ENCODE peak calls at places on chromosomes 7 and 10, in six cellular contexts. D, I, A, K, X and Q are unnamed samples.

GRCh38 chr10:127041561-127041960 is 136.3 kb downstream of the DOCK1 start:
- DNase-seq in I (peak), D (no peak), A (no peak), X (no peak), K (no peak), Q (peak)

GRCh38 chr10:69097729-69098128 is 9.8 kb downstream of the SRGN start:
- DNase-seq in K (no peak), I (no peak), X (no peak), D (no peak), A (no peak), Q (no peak)

GRCh38 chr7:124056234-124056633 is 23.4 kb upstream of the TMEM229A start:
- DNase-seq in X (no peak), A (no peak), D (no peak), I (no peak), K (no peak), Q (no peak)

GRCh38 chr10:133242611-133243356 is 5.1 kb downstream of the VENTX start:
- DNase-seq in X (no peak), D (no peak), A (no peak), K (no peak), I (no peak), Q (no peak)

GRCh38 chr7:85160223-85160622 is 26.6 kb downstream of the SEMA3D start:
- DNase-seq in I (no peak), K (no peak), A (no peak), D (no peak), X (no peak), Q (no peak)

GRCh38 chr10:77186936-77187335 is 450.7 kb downstream of the KCNMA1 start:
- DNase-seq in I (no peak), K (no peak), X (no peak), D (no peak), A (no peak), Q (no peak)

GRCh38 chr10:120131183-120131582 is 238.7 kb downstream of the SEC23IP start:
- DNase-seq in I (no peak), K (no peak), A (no peak), X (no peak), D (no peak), Q (peak)

GRCh38 chr10:96014473-96015102 is 28.8 kb upstream of the CCNJ start:
- DNase-seq in X (no peak), A (no peak), I (no peak), K (no peak), D (no peak), Q (no peak)

GRCh38 chr7:149837620-149838223 is 453 bp upstream of the ZNF862 start:
- DNase-seq in X (no peak), D (no peak), A (no peak), K (no peak), I (no peak), Q (no peak)

GRCh38 chr10:100347568-100348195 is 649 bp downstream of the SCD start:
- DNase-seq in A (no peak), I (no peak), X (no peak), K (no peak), D (no peak), Q (no peak)

GRCh38 chr7:13946181-13946580 is 43.3 kb downstream of the ETV1 start:
- DNase-seq in I (no peak), X (no peak), K (no peak), A (no peak), D (no peak), Q (no peak)

GRCh38 chr7:100126931-100127865 is at the start of gene MBLAC1:
- DNase-seq in K (peak), D (peak), I (peak), A (peak), X (peak), Q (peak)

GRCh38 chr10:117718970-117719369 is 176.4 kb downstream of the EMX2 start:
- DNase-seq in D (no peak), A (no peak), I (no peak), X (no peak), K (no peak), Q (no peak)

GRCh38 chr10:46543379-46544014 is 13.0 kb downstream of the GPRIN2 start:
- DNase-seq in X (peak), D (no peak), A (no peak), K (peak), I (no peak), Q (peak)

GRCh38 chr7:88546808-88547207 is 212.7 kb upstream of the ZNF804B start:
- DNase-seq in X (no peak), A (no peak), I (peak), K (no peak), D (peak), Q (peak)

GRCh38 chr7:100190059-100190711 is 12.5 kb downstream of the STAG3 start:
- DNase-seq in D (no peak), X (no peak), I (peak), K (no peak), A (no peak), Q (no peak)

DNA sequence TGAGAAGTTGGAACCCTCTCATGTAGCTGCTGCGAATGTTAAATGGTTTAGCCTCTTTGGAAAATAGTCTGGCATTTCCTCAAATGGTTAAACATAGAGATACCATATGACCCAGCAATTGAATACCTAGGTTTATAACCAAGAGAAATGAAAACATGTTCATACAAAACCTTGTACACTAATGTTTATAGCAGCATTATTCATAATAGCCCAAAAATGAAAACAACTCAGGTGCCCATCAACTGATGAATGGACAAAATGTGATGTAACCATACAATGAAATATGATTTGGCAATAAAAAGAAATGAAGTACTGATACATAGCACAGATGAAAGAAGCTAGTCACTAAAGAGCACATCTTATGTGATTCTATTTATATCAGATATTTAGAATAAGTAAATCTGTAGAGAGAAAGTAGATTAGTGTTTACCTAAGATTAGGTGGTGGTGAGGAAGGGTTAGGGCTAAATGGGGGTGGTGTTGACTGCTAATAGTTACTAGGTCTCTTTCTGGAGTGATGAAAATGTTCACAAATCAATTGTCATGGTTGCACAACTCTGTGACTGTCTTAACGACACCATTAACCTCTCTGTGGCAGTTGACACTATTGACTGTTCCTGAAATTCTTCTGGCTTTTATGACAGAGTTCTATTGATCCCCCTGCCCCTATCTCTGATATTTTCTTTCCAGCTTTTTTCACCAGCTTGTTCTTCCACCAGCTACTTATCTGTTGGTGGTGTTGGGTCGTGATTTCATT is 35.2 kb downstream of the VCL start:
- DNase-seq in D (no peak), A (no peak), K (no peak), X (no peak), I (no peak), Q (no peak)
- TF ChIP-seq POLR2A in D (no peak), A (no peak), K (no peak), X (no peak), I (no peak), Q (no peak)

GRCh38 chr7:40546616-40547501 is 412.1 kb downstream of the SUGCT start:
- DNase-seq in K (no peak), A (no peak), D (no peak), X (no peak), I (no peak), Q (no peak)

GRCh38 chr7:40551685-40552576 is 417.1 kb downstream of the SUGCT start:
- DNase-seq in I (no peak), X (no peak), D (no peak), K (no peak), A (no peak), Q (no peak)
- H3K4me3 ChIP-seq in I (no peak), X (no peak), D (no peak), K (no peak), A (no peak), Q (no peak)

GRCh38 chr7:116515584-116515983 is 9.3 kb upstream of the CAV1 start:
- DNase-seq in D (no peak), K (no peak), X (no peak), A (no peak), I (no peak), Q (no peak)

GRCh38 chr7:116512524-116513188 is 12.2 kb upstream of the CAV1 start:
- DNase-seq in K (no peak), I (no peak), A (no peak), D (no peak), X (no peak), Q (no peak)

GRCh38 chr7:116509982-116510579 is 10.5 kb downstream of the CAV2 start:
- DNase-seq in X (no peak), A (no peak), D (no peak), I (no peak), K (no peak), Q (no peak)

GRCh38 chr7:116510795-116511194 is 11.3 kb downstream of the CAV2 start:
- DNase-seq in A (no peak), I (no peak), D (no peak), X (no peak), K (no peak), Q (no peak)

DNA sequence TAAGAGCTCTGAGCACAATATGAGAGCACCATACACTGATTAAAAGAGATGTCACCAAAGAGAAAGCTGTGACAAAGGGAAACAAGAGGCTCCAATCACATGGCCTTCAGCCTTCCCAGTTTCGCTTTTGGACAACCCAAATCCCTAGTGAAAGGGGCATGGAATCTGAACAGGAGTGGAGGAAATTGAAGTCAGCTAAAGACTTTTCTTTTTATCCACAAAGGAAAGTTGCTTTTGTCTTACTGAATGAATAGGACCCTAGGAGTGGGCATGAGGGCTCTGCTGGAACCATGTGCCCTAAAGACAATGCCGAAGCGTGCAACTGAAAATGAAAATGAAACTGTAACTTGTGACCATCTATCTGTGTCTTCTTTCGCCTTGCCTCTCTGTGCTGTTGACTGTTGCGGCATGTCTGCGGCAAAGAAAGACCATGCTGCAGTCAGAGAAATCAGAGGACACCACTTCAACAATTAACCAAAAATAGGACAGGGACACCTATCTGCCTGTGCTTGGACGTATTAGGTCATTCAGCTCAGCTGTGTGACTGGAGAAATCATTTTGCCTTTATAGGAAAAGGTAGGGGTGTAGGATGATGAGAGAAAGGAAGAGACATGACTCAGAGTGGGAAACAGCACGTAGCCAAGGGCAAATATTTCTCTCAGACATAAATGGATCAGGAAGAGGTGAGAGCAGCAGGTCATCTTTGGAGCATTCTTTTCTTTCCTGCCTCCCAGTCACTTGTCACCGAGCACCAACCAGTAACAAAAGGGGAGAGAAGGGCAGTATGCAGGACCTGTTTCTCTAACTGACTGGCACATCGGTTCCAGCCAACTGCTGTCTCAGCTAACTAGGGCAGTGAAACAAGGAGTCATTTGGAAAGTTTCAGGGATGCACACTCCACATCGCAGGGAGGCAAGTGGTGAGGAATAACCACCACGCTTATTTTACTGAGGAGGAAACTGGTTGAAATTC is 12.3 kb downstream of the CAV2 start:
- DNase-seq in I (peak), A (peak), X (no peak), K (no peak), D (no peak), Q (no peak)
- TF ChIP-seq POLR2A in I (no peak), A (no peak), X (no peak), K (no peak), D (no peak), Q (no peak)

DNA sequence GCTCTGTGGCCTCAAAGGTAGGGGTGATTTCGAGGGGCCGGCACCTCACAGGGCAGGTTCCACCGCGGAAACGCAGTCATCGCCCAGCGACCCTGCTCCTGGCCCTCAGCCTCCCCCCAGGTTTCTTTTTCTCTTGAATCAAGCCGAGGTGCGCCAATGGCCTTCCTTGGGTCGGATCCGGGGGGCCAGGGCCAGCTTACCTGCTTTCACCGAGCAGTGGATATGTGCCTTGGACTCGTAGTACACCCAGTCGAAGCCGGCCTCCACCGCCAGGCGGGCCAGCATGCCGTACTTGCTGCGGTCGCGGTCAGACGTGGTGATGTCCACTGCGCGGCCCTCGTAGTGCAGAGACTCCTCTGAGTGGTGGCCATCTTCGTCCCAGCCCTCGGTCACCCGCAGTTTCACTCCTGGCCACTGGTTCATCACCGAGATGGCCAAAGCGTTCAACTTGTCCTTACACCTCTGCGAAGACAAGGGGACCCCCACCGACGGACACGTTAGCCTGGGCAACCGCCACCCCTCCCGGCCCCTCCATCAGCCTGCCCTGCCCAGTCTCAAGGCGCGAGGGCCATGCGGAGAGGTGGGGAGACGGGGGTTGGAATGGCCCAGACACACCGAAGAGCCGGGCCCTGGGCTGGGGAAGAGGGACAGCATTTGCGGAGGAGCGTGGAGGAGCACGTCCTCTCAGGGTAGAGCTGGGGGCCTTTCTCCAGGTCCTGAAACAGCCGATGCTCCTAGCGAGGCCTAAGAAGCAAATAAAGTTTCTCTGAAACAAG is 6.0 kb downstream of the SHH start:
- DNase-seq in K (no peak), I (no peak), A (no peak), D (no peak), X (no peak), Q (peak)
- H3K4me3 ChIP-seq in K (no peak), I (no peak), A (peak), D (no peak), X (no peak), Q (peak)

GRCh38 chr7:55018361-55019328 is at the start of gene EGFR:
- DNase-seq in D (peak), X (peak), I (peak), K (peak), A (peak), Q (peak)

GRCh38 chr7:55021053-55021452 is 2.2 kb downstream of the EGFR start:
- DNase-seq in X (no peak), I (no peak), D (no peak), K (no peak), A (no peak), Q (no peak)

GRCh38 chr7:55019329-55019690 is 493 bp downstream of the EGFR start:
- DNase-seq in I (no peak), K (peak), X (peak), A (peak), D (peak), Q (peak)

GRCh38 chr7:55020481-55020871 is 1.7 kb downstream of the EGFR start:
- DNase-seq in K (peak), I (no peak), A (no peak), D (peak), X (peak), Q (no peak)

GRCh38 chr7:55019691-55020480 is 1.1 kb downstream of the EGFR start:
- DNase-seq in I (no peak), K (no peak), X (peak), D (peak), A (peak), Q (no peak)
- TF ChIP-seq POLR2A in I (no peak), K (peak), X (no peak), D (no peak), A (no peak), Q (no peak)

DNA sequence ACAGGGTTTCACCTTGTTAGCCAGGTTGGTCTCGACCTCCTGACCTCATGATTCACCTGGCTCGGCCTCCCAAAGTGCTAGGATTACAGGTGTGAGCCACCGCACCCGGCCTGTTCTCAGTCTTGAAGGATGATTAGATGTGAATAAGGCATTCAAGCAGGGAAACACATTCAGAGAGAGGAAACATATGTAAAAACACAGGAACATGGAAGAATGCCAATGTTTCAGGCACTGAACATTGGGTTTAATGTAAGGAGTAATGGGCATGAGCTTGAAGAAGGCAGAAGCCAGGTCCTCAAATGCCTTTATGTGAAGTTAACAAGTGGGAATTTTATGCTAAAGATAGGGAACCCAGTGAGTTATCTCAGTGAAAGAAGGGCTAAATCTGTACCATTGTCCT is 74.3 kb downstream of the ARL4A start:
- DNase-seq in K (no peak), A (no peak), X (no peak), D (no peak), I (no peak), Q (no peak)
- H3K4me3 ChIP-seq in K (no peak), A (no peak), X (no peak), D (no peak), I (no peak), Q (no peak)

DNA sequence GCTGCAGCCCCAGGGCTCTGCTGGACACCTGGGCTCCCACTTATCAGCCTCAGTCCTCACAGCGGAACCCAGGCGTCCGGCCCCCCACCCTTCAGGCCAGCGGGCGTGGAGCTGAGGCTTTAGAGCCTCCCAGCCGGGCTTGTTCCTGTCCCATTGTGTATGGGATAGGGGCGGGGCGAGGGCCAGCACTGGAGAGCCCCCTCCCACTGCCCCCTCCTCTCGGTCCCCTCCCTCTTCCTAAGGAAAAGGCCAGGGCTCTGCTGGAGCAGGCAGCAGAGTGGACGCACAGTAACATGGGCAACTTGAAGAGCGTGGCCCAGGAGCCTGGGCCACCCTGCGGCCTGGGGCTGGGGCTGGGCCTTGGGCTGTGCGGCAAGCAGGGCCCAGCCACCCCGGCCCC is 2.7 kb downstream of the NOS3 start:
- DNase-seq in I (no peak), A (peak), X (no peak), K (no peak), D (no peak), Q (no peak)
- TF ChIP-seq POLR2A in I (no peak), A (no peak), X (no peak), K (no peak), D (no peak), Q (no peak)

GRCh38 chr10:1522237-1522636 is 215.1 kb downstream of the ADARB2 start:
- DNase-seq in K (no peak), X (no peak), A (no peak), I (no peak), D (no peak), Q (no peak)
- H3K4me3 ChIP-seq in K (no peak), X (no peak), A (no peak), I (no peak), D (no peak), Q (no peak)

GRCh38 chr7:128530855-128531104 is 54.2 kb downstream of the METTL2B start:
- DNase-seq in K (no peak), A (no peak), I (no peak), D (no peak), X (no peak), Q (no peak)
- TF ChIP-seq POLR2A in K (no peak), A (no peak), I (peak), D (peak), X (no peak), Q (no peak)

GRCh38 chr7:152706465-152706864 is 30.5 kb upstream of the XRCC2 start:
- DNase-seq in X (no peak), I (no peak), D (no peak), A (no peak), K (no peak), Q (no peak)
- H3K4me3 ChIP-seq in X (no peak), I (no peak), D (no peak), A (no peak), K (no peak), Q (no peak)